ENCODE peak calls at places on chromosome X, in six cellular contexts. I is SK-N-SH, Y is GM23338, L is GM12878, Q is HL-60, V is HepG2. H is an unnamed sample.

GRCh38 chrX:79195027-79195426 is 50.5 kb downstream of the GPR174 start:
- DNase-seq in I (no peak), Y (no peak), L (no peak), Q (no peak), V (no peak), H (no peak)

GRCh38 chrX:121851033-121851432 is 803.6 kb downstream of the GLUD2 start:
- DNase-seq in I (no peak), Y (no peak), L (no peak), Q (no peak), V (no peak), H (no peak)

GRCh38 chrX:9379697-9380551 is 84.9 kb upstream of the TBL1X start:
- DNase-seq in I (no peak), Y (no peak), L (no peak), Q (no peak), V (peak; percentile 16), H (peak; percentile 72)

GRCh38 chrX:111543212-111543762 is 31.8 kb downstream of the SERTM2 start:
- DNase-seq in I (no peak), Y (peak; percentile 83), L (no peak), Q (no peak), V (no peak), H (no peak)

GRCh38 chrX:23756165-23756564 is 13.1 kb upstream of the ACOT9 start:
- DNase-seq in I (peak; percentile 49), Y (peak; percentile 67), L (peak; percentile 50), Q (peak; percentile 20), V (peak; percentile 37), H (peak; percentile 41)

GRCh38 chrX:113947548-113947947 is 636.3 kb upstream of the HTR2C start:
- DNase-seq in I (no peak), Y (peak; percentile 47), L (no peak), Q (no peak), V (peak; percentile 1), H (no peak)

GRCh38 chrX:72316408-72317079 is 10.8 kb upstream of the CITED1 start:
- DNase-seq in I (no peak), Y (peak; percentile 40), L (no peak), Q (no peak), V (no peak), H (no peak)

GRCh38 chrX:133776072-133776471 is 209.3 kb downstream of the GPC3 start:
- DNase-seq in I (peak; percentile 31), Y (peak; percentile 68), L (no peak), Q (no peak), V (no peak), H (peak; percentile 1)

GRCh38 chrX:136228808-136229207 is 22.4 kb downstream of the MAP7D3 start:
- DNase-seq in I (no peak), Y (no peak), L (no peak), Q (no peak), V (no peak), H (no peak)

GRCh38 chrX:124634363-124634762 is 288.0 kb downstream of the SH2D1A start:
- DNase-seq in I (no peak), Y (no peak), L (no peak), Q (no peak), V (no peak), H (no peak)

GRCh38 chrX:68985135-68985725 is 156.4 kb downstream of the EFNB1 start:
- DNase-seq in I (no peak), Y (peak; percentile 1), L (no peak), Q (no peak), V (no peak), H (no peak)

GRCh38 chrX:39766085-39766726 is 331.6 kb downstream of the BCOR start:
- DNase-seq in I (no peak), Y (no peak), L (no peak), Q (no peak), V (no peak), H (no peak)

GRCh38 chrX:135384161-135384836 is 37.4 kb upstream of the SMIM10L2A start:
- DNase-seq in I (no peak), Y (peak; percentile 24), L (no peak), Q (peak; percentile 2), V (no peak), H (no peak)

GRCh38 chrX:20362268-20363002 is 95.7 kb upstream of the RPS6KA3 start:
- DNase-seq in I (no peak), Y (no peak), L (no peak), Q (no peak), V (peak; percentile 93), H (peak; percentile 60)

GRCh38 chrX:112832481-112833095 is 8.0 kb downstream of the AMOT start:
- DNase-seq in I (no peak), Y (peak; percentile 16), L (no peak), Q (no peak), V (no peak), H (no peak)

GRCh38 chrX:115423091-115423490 is 133.6 kb downstream of the LUZP4 start:
- DNase-seq in I (no peak), Y (no peak), L (no peak), Q (no peak), V (no peak), H (no peak)

GRCh38 chrX:9149831-9150230 is 115.9 kb upstream of the FAM9B start:
- DNase-seq in I (no peak), Y (no peak), L (no peak), Q (no peak), V (no peak), H (no peak)

GRCh38 chrX:20265726-20266681 is 705 bp downstream of the RPS6KA3 start:
- DNase-seq in I (peak; percentile 56), Y (peak; percentile 13), L (no peak), Q (no peak), V (no peak), H (peak; percentile 19)

GRCh38 chrX:24241822-24242648 is 71.8 kb downstream of the SUPT20HL2 start:
- DNase-seq in I (peak; percentile 71), Y (peak; percentile 47), L (no peak), Q (no peak), V (peak; percentile 31), H (peak; percentile 65)

GRCh38 chrX:38376747-38377146 is 24.3 kb downstream of the OTC start:
- DNase-seq in I (no peak), Y (no peak), L (no peak), Q (no peak), V (no peak), H (no peak)

DNA sequence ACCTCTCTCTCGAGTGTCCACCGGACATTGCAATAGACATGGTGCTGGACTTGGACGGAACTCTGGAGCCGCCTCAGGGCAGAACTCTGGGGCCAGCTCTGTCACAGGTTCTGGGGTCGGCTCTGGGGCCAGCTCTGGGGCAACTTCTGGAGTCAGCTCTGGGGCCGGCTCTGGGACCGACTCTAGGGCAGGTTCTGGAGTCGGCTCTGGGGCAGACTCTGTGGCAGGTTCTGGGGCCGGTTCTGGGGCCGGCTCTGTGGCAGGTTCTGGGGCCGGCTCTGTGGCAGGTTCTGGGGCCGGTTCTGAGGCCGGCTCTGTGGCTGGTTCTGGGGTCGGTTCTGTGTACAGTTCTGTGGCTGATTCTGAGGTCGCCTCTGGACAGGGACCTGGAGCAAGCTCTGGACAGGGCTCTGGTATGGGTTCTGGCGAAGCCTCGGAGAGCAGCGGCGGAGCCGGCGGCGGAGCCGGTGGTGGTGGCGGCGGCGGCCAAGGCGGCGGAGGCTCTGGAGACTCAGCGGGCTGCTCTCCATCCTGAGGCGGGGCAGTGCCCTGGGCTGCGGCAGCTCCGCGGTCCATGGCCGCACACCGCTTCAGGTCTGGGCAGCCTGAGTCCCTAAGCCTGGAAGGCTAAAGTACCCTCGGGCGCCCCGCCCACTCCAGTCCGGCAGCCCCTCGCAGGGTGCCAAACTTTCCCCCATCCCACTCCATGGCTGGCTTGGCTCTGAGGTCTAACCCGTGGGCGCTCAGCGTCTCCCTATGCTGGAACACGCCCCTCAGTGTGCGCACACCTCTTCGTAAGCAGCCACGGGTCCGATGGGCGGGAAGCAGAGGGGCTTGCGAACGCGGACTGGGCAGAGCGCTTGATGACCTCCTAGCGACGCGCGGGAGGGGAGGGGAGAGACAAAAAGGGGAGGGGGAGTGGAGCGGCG is at the start of gene DGKK:
- DNase-seq in I (peak; percentile 72), Y (peak; percentile 88), L (no peak), Q (no peak), V (peak; percentile 67), H (no peak)
- TF ChIP-seq REST in I (no peak), Y (no peak), L (no peak), Q (no peak), V (no peak), H (no peak)

DNA sequence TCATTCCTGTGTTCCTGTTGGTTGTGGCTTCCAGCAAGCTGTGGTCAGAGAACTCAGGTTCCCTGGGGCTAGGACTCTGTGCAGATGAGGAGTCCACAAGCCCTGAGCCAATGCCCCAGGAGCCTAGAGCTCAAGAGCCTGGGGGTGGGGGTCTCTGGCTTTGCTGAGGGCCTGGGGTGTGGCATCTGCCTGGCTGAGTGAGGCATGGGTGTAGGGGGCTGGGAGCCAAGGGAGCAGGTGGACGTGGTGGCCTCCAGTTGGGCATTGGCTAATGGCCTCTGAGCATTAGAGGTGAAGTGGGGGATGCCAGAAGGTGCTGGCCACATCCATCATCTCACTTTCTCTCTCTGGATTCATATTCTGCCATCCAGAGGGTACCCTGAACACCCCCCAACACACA is 5.3 kb upstream of the MAMLD1 start:
- DNase-seq in I (no peak), Y (no peak), L (no peak), Q (no peak), V (no peak), H (no peak)
- TF ChIP-seq REST in I (no peak), Y (no peak), L (no peak), Q (no peak), V (no peak), H (no peak)

DNA sequence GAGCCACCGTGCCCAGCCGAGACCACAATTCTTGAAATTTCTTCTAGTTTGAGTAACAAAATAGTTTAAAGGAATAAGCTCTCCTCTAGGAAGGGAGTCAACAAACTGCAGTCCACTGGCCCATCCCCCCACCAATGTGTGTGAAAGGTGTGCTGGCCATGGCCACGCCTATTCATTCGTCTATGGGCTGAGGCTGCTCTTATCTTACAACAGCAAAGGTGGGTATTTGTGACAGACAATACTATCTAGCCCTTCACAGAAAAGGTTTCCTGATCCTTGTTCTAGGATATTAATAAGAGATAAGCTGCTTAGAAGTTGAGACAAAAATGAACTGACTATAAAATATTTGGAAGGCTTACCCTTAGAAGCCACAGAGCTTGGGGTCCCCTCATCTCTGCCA is 41.2 kb downstream of the BEND2 start:
- DNase-seq in I (no peak), Y (no peak), L (no peak), Q (no peak), V (no peak), H (no peak)
- TF ChIP-seq REST in I (no peak), Y (no peak), L (no peak), Q (no peak), V (no peak), H (no peak)

GRCh38 chrX:2705461-2705860 is 14.4 kb downstream of the CD99 start:
- DNase-seq in I (no peak), Y (no peak), L (no peak), Q (no peak), V (no peak), H (no peak)

GRCh38 chrX:2708601-2709200 is 17.6 kb downstream of the CD99 start:
- DNase-seq in I (no peak), Y (no peak), L (no peak), Q (no peak), V (no peak), H (no peak)

GRCh38 chrX:2708016-2708415 is 16.9 kb downstream of the CD99 start:
- DNase-seq in I (no peak), Y (no peak), L (no peak), Q (no peak), V (no peak), H (peak; percentile 46)

GRCh38 chrX:2705036-2705435 is 13.9 kb downstream of the CD99 start:
- DNase-seq in I (no peak), Y (no peak), L (no peak), Q (no peak), V (no peak), H (no peak)

DNA sequence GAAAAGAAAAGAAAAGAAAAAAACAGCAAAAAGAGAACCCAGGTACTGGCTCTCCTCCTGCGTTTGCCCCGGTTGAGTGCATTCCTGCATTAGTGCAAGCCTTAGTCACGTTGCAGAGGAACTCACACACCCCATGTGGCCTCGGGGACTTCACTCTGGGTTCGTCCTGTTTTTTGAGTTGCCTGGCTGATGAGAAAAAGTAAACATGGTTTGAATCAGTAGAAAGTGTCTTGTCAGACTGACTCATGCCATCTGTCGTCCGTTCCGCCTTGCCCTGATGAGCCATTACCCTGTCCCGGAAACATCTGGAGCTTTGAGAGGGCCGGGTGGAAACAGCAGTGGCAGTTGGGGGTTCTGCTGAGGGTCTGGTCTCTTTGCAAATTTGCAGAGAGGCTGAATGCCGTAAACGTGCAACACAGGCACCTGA is 16.3 kb downstream of the CD99 start:
- DNase-seq in I (peak; percentile 67), Y (peak; percentile 72), L (peak; percentile 95), Q (peak; percentile 52), V (peak; percentile 84), H (peak; percentile 97)
- TF ChIP-seq REST in I (no peak), Y (no peak), L (no peak), Q (no peak), V (no peak), H (no peak)

H was measured in A549.